ENCODE peak calls at places on chromosomes 7 and 10, in nine cellular contexts. M is neural crest cell, C is fibroblast of pulmonary artery, E is cardiac muscle cell, F is tibial nerve, H is stomach, T is GM23338, I is AG04450, Z is WERI-Rb-1. J is an unnamed sample.

GRCh38 chr10:62959553-62959952 is 143.4 kb upstream of the EGR2 start:
- DNase-seq in Z (no peak), H (no peak), F (no peak), C (peak), M (no peak), T (no peak), I (no peak), E (no peak), J (no peak)

GRCh38 chr7:39851466-39852045 is 98.5 kb upstream of the CDK13 start:
- DNase-seq in T (no peak), M (no peak), F (no peak), Z (no peak), E (no peak), C (no peak), H (no peak), I (no peak), J (no peak)

GRCh38 chr10:63910806-63911205 is 389.6 kb downstream of the REEP3 start:
- DNase-seq in M (no peak), Z (no peak), F (no peak), E (no peak), T (peak), H (no peak), I (no peak), C (no peak), J (no peak)

GRCh38 chr10:127977368-127978009 is 70.6 kb downstream of the PTPRE start:
- DNase-seq in M (peak), I (no peak), F (peak), E (no peak), H (peak), T (no peak), Z (peak), C (peak), J (peak)

GRCh38 chr10:35563266-35563891 is 41.8 kb upstream of the GJD4 start:
- DNase-seq in T (peak), H (peak), M (peak), Z (peak), E (peak), C (peak), I (peak), F (peak), J (peak)

GRCh38 chr10:60816624-60817023 is 38.3 kb downstream of the CDK1 start:
- DNase-seq in M (peak), F (peak), T (peak), I (peak), H (peak), Z (peak), E (peak), C (peak), J (peak)

GRCh38 chr10:133555521-133555920 is 9.9 kb downstream of the SYCE1 start:
- DNase-seq in Z (no peak), C (no peak), T (no peak), E (no peak), F (no peak), H (no peak), M (no peak), I (no peak), J (no peak)

GRCh38 chr10:3293536-3294431 is 121.2 kb upstream of the PITRM1 start:
- DNase-seq in I (no peak), E (no peak), T (no peak), M (no peak), H (no peak), C (peak), Z (no peak), F (no peak), J (no peak)

GRCh38 chr7:22582860-22583640 is 83.1 kb upstream of the STEAP1B start:
- DNase-seq in E (peak), M (no peak), H (peak), F (no peak), Z (no peak), C (peak), I (peak), T (peak), J (peak)

GRCh38 chr10:101291254-101292193 is 62.3 kb upstream of the LBX1 start:
- DNase-seq in C (peak), E (peak), F (no peak), M (peak), I (no peak), H (peak), Z (peak), T (peak), J (peak)

GRCh38 chr7:119900996-119901395 is 372.0 kb upstream of the KCND2 start:
- DNase-seq in H (no peak), M (no peak), C (peak), Z (no peak), F (no peak), E (peak), I (no peak), T (peak), J (peak)

GRCh38 chr10:73827346-73828089 is 16.1 kb upstream of the NDST2 start:
- DNase-seq in C (no peak), Z (no peak), H (no peak), E (no peak), I (no peak), M (no peak), F (no peak), T (no peak), J (peak)

GRCh38 chr7:20385121-20385520 is 54.4 kb downstream of the ITGB8 start:
- DNase-seq in F (no peak), C (peak), E (no peak), I (peak), Z (no peak), T (no peak), M (no peak), H (no peak), J (no peak)

GRCh38 chr7:157525501-157525915 is 188.7 kb downstream of the DNAJB6 start:
- DNase-seq in H (no peak), T (no peak), E (no peak), M (no peak), I (no peak), Z (no peak), C (no peak), F (no peak), J (no peak)

GRCh38 chr10:90418869-90419652 is 438.8 kb downstream of the HTR7 start:
- DNase-seq in E (no peak), Z (no peak), I (peak), C (peak), M (no peak), T (no peak), F (no peak), H (no peak), J (peak)

GRCh38 chr7:44087914-44088838 is 5.8 kb upstream of the POLM start:
- DNase-seq in F (peak), Z (no peak), H (no peak), T (no peak), M (no peak), I (no peak), E (no peak), C (peak), J (peak)

GRCh38 chr10:68202965-68203358 is 29.0 kb downstream of the ATOH7 start:
- DNase-seq in Z (no peak), T (no peak), E (no peak), F (no peak), H (no peak), C (peak), M (no peak), I (no peak), J (peak)

GRCh38 chr7:98872328-98872924 is 2.6 kb upstream of the TMEM130 start:
- DNase-seq in T (peak), M (no peak), F (no peak), E (no peak), H (no peak), Z (peak), I (no peak), C (no peak), J (peak)
- TF ChIP-seq CTCF in T (peak), M (peak), F (no peak), E (peak), H (no peak), Z (peak), I (peak), C (peak), J (no peak)

GRCh38 chr7:8436965-8437364 is 3.6 kb downstream of the NXPH1 start:
- DNase-seq in F (no peak), E (peak), C (peak), T (peak), Z (peak), I (no peak), M (peak), H (peak), J (peak)
- TF ChIP-seq CTCF in F (peak), E (peak), C (peak), T (peak), Z (peak), I (peak), M (peak), H (peak), J (peak)

GRCh38 chr7:3439333-3440030 is 138.4 kb downstream of the SDK1 start:
- DNase-seq in Z (no peak), M (no peak), F (no peak), C (peak), T (no peak), H (no peak), E (no peak), I (peak), J (peak)
- TF ChIP-seq CTCF in Z (no peak), M (no peak), F (no peak), C (no peak), T (no peak), H (no peak), E (no peak), I (no peak), J (no peak)

DNA sequence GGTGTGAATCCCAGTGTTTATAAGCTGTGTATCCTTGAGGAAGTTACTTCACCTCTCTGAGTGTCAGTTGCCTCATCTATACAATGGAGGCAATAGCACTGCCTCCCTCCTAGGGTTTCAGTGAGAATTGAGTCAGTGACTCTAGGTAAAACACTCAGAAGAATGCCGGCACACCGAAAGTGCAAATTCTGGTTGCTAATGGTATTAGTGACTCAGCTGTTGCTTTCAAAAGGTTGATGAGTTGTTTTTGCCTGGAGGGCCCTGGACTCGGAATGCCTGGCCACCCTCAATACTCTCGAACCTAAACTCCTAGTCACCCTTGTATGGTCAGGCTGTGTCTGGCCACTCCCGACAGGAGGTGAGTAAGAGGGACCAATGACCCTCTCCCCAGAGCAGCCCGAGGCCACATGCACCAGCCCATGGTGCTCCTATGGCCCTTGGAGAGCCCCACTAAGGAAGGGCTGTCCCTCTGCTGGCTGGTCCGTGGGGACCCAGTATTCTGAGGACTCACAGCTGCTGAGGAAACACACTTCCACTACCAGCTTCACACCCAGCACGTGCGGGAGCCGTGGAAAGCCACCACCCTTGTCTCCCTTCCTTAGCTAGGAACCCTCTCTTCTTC is 60.2 kb downstream of the CALML3 start:
- DNase-seq in E (no peak), F (no peak), C (peak), T (no peak), H (no peak), M (no peak), Z (no peak), I (no peak), J (peak)
- TF ChIP-seq CTCF in E (no peak), F (no peak), C (no peak), T (no peak), H (no peak), M (no peak), Z (no peak), I (no peak), J (no peak)